ENCODE peak calls at places on chromosomes 12 and 14, in nine cellular contexts. W, O, S, I, Q, V, E, C and Z are unnamed samples. For H3K27me3, the result is how much of the 10 kb centered on the place peaks cover.

GRCh38 chr14:76641541-76641940 is 119.7 kb upstream of the VASH1 start:
- DNase-seq in W (no peak), Q (no peak), O (no peak), C (no peak), S (no peak), E (no peak), V (no peak), I (no peak), Z (no peak)

GRCh38 chr12:6952121-6952859 is 1.1 kb downstream of the PTPN6 start:
- DNase-seq in C (no peak), I (peak), S (no peak), Q (no peak), V (no peak), O (no peak), W (peak), E (no peak), Z (no peak)

GRCh38 chr12:80707830-80708534 is 548 bp downstream of the MYF6 start:
- DNase-seq in O (no peak), I (peak), Q (no peak), E (no peak), W (peak), V (no peak), C (no peak), S (no peak), Z (no peak)

GRCh38 chr12:24228980-24229730 is 279.7 kb upstream of the SOX5 start:
- DNase-seq in Q (no peak), W (no peak), S (no peak), V (no peak), C (no peak), I (peak), E (no peak), O (no peak), Z (no peak)

GRCh38 chr14:61559641-61560201 is 135.6 kb upstream of the HIF1A start:
- DNase-seq in O (no peak), E (no peak), S (no peak), I (no peak), C (no peak), V (no peak), Q (no peak), W (peak), Z (no peak)

GRCh38 chr12:68237523-68238070 is 12.0 kb upstream of the IL26 start:
- DNase-seq in S (no peak), I (no peak), O (no peak), V (no peak), Q (no peak), E (no peak), W (no peak), C (no peak), Z (no peak)

GRCh38 chr12:97306121-97306520 is 156.5 kb upstream of the RMST start:
- DNase-seq in C (no peak), S (peak), I (no peak), W (no peak), V (no peak), E (no peak), O (no peak), Q (no peak), Z (no peak)

GRCh38 chr14:78921856-78922255 is 751.7 kb downstream of the NRXN3 start:
- DNase-seq in V (no peak), S (no peak), E (no peak), W (no peak), O (no peak), Q (peak), C (no peak), I (no peak), Z (no peak)

GRCh38 chr14:68856572-68856971 is 63.7 kb upstream of the ZFP36L1 start:
- DNase-seq in V (no peak), S (peak), E (no peak), C (no peak), W (no peak), I (no peak), Q (no peak), O (no peak), Z (no peak)

GRCh38 chr12:50825372-50825838 is 17.3 kb upstream of the TMPRSS12 start:
- DNase-seq in V (peak), I (no peak), C (no peak), Q (peak), E (no peak), S (no peak), O (peak), W (no peak), Z (no peak)

GRCh38 chr12:4288296-4289019 is 14.9 kb downstream of the CCND2 start:
- DNase-seq in Q (no peak), O (no peak), E (no peak), C (no peak), I (no peak), V (no peak), S (no peak), W (no peak), Z (no peak)
- H3K27ac ChIP-seq in Q (no peak), O (no peak), E (no peak), C (peak), I (peak), V (no peak), S (peak), W (peak), Z (no peak)

DNA sequence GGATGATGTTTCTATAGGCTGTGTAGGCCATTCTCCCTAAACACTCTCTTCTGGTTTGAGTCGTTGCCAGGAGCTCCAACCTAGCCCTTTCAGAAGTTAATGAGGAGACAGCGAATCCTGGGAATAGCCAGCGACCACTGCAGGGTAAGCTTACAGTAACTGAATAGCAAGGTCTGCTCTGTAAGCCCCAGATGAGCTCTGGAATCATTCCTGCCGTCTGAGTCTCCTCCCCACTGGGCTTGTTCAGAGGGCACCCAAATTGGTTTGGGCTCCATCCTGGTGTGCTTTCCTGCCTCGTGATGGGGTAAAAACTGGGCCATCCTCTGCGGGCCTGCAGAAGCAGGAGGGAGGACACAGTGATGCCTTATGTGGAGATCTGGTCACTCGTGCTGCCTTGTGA is 43.3 kb upstream of the EMP1 start:
- DNase-seq in Q (no peak), O (no peak), V (no peak), I (no peak), C (no peak), E (no peak), S (peak), W (no peak), Z (no peak)
- H3K27me3 ChIP-seq in Q (under half), O (under half), V (under half), I (under half), C (under half), E (under half), S (under half), W (under half), Z (under half)

GRCh38 chr12:116199160-116199559 is 78.3 kb downstream of the MED13L start:
- DNase-seq in V (no peak), E (no peak), C (no peak), O (no peak), S (no peak), Q (no peak), I (no peak), W (no peak), Z (no peak)

GRCh38 chr12:116194935-116195431 is 82.5 kb downstream of the MED13L start:
- DNase-seq in I (no peak), O (no peak), C (no peak), V (no peak), Q (no peak), S (no peak), W (no peak), E (no peak), Z (peak)

GRCh38 chr12:116196226-116196625 is 81.3 kb downstream of the MED13L start:
- DNase-seq in V (no peak), Q (no peak), W (no peak), E (no peak), C (no peak), I (no peak), S (no peak), O (no peak), Z (no peak)

GRCh38 chr12:116200812-116201211 is 76.7 kb downstream of the MED13L start:
- DNase-seq in W (no peak), V (no peak), I (no peak), O (no peak), E (no peak), S (no peak), C (no peak), Q (peak), Z (no peak)

GRCh38 chr12:116196752-116197718 is 80.5 kb downstream of the MED13L start:
- DNase-seq in Q (no peak), I (no peak), V (no peak), S (no peak), E (no peak), C (no peak), O (no peak), W (no peak), Z (no peak)
- H3K27ac ChIP-seq in Q (no peak), I (no peak), V (no peak), S (no peak), E (no peak), C (no peak), O (no peak), W (no peak), Z (no peak)

DNA sequence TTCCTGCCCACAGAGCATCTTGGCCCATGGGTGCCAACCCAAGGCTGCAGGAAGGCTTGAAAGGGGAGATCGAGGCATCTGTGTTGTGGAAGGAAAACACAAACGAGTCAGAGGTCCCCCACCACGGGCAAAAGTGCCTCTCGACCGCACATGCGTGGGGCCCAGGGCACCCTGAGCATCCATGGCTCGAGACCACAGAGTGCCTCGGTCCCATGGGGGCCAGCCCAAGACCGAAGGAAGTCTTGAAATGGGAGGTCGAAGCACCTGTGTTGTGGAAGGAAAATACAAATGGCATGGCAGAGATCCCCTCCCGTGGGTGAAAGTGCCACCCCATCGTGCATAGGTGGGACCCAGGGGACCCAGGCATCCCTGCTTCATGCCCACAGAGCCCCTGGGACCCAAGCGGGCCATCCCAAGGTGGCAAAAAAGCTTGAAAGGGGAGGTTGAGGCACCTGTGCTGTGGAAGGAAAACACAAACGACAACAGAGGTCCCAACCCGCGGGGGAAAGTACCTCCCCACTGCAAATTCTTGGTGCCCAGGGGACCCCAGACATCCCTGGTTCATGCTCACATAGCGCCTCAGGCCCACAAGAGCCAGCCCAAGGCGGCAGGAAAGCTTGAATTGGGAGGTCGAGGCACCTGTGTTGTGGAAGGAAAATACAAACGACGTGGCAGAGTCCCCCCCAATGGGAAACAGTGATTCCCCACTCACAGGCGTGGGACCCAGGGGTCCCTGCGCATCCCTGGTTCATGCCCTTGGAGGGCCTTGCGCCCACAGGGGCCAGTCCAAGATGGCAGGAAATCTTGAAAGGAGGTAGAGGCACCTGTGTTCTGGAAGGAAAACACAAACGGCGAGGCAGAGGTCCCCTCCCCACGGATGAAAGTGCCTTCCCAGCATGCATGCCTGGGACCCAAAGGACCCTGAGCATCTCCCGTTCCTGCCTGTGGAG is 373.0 kb downstream of the ALG10 start:
- DNase-seq in I (peak), C (peak), V (no peak), O (peak), W (peak), S (peak), Q (no peak), E (no peak), Z (no peak)
- H3K27me3 ChIP-seq in I (under half), C (under half), V (under half), O (under half), W (under half), S (under half), Q (half or more), E (under half), Z (under half)

GRCh38 chr12:66823857-66824570 is 145.1 kb upstream of the GRIP1 start:
- DNase-seq in C (no peak), O (no peak), V (peak), W (no peak), S (no peak), E (no peak), Q (peak), I (no peak), Z (no peak)
- H3K27ac ChIP-seq in C (no peak), O (no peak), V (peak), W (peak), S (no peak), E (no peak), Q (peak), I (no peak), Z (no peak)

GRCh38 chr14:26218858-26219257 is 379.0 kb downstream of the NOVA1 start:
- DNase-seq in E (no peak), S (no peak), W (no peak), Q (no peak), O (no peak), V (no peak), I (no peak), C (no peak), Z (no peak)
- H3K27me3 ChIP-seq in E (under half), S (under half), W (under half), Q (under half), O (under half), V (under half), I (under half), C (under half), Z (under half)

GRCh38 chr12:29582156-29582555 is 84.7 kb upstream of the OVCH1 start:
- DNase-seq in I (no peak), W (no peak), V (no peak), Q (no peak), O (no peak), C (no peak), S (no peak), E (no peak), Z (no peak)
- H3K27ac ChIP-seq in I (peak), W (no peak), V (no peak), Q (peak), O (no peak), C (peak), S (peak), E (peak), Z (no peak)

GRCh38 chr12:63450821-63451220 is 217.5 kb downstream of the DPY19L2 start:
- DNase-seq in W (no peak), O (no peak), S (no peak), E (no peak), Q (no peak), V (no peak), I (no peak), C (no peak), Z (no peak)
- H3K27me3 ChIP-seq in W (under half), O (under half), S (under half), E (under half), Q (under half), V (under half), I (under half), C (under half), Z (under half)